ENCODE peak calls at places on chromosomes 3 and 15, in four cellular contexts. K is stimulated activated naive CD8-positive, alpha-beta T cell treated with anti-CD3 and anti-CD28 coated beads, Interleukin-15, amount 100 ng/mL, for 72 hours; W is stimulated activated naive B cell treated with anti-CD40 and anti-IgM and Interleukin-4, amounts not matched to agents 10 μg/mL and 1 μg/mL and 100 μg/mL, for 72 hours; F is T-cell. V is an unnamed sample.

GRCh38 chr15:77646104-77646694 is 13.5 kb upstream of the LINGO1 start:
- ATAC-seq in W (peak), K (no peak), F (no peak), V (no peak)

GRCh38 chr3:100124116-100124767 is 9.9 kb upstream of the FILIP1L start:
- ATAC-seq in K (peak), W (peak), F (no peak), V (peak)

GRCh38 chr3:50390523-50391177 is 31.3 kb upstream of the TMEM115 start:
- ATAC-seq in W (no peak), F (no peak), K (no peak), V (no peak)

GRCh38 chr15:91589360-91589759 is 264.1 kb upstream of the SLCO3A1 start:
- ATAC-seq in F (no peak), K (peak), W (no peak), V (no peak)

GRCh38 chr3:9278498-9278897 is 29.1 kb upstream of the SRGAP3 start:
- ATAC-seq in W (no peak), K (no peak), F (no peak), V (no peak)

GRCh38 chr15:92848464-92848851 is 51.7 kb upstream of the CHD2 start:
- ATAC-seq in F (no peak), W (no peak), K (no peak), V (no peak)

GRCh38 chr3:127478922-127479321 is 111.6 kb downstream of the TPRA1 start:
- ATAC-seq in F (no peak), W (no peak), K (no peak), V (no peak)

GRCh38 chr3:49020335-49021212 is 1.3 kb upstream of the NDUFAF3 start:
- ATAC-seq in W (peak), K (no peak), F (no peak), V (peak)

GRCh38 chr3:66106788-66107187 is 68.1 kb upstream of the MAGI1 start:
- ATAC-seq in K (no peak), F (no peak), W (no peak), V (no peak)

GRCh38 chr3:184662192-184662591 is 49.7 kb downstream of the MAGEF1 start:
- ATAC-seq in F (no peak), K (no peak), W (no peak), V (no peak)

GRCh38 chr15:73709241-73709640 is 25.1 kb downstream of the CD276 start:
- ATAC-seq in W (no peak), F (no peak), K (no peak), V (peak)

GRCh38 chr3:170419301-170420087 is 826 bp downstream of the CLDN11 start:
- ATAC-seq in F (peak), K (no peak), W (peak), V (no peak)

GRCh38 chr15:83094592-83094991 is 12.9 kb upstream of the TM6SF1 start:
- ATAC-seq in W (no peak), F (no peak), K (no peak), V (no peak)

GRCh38 chr3:177618873-177619771 is 421.8 kb upstream of the TBL1XR1 start:
- ATAC-seq in F (no peak), W (no peak), K (no peak), V (no peak)

GRCh38 chr15:33160581-33161165 is 33.8 kb downstream of the FMN1 start:
- ATAC-seq in F (no peak), W (no peak), K (no peak), V (no peak)

GRCh38 chr3:88082854-88083253 is 23.8 kb downstream of the ZNF654 start:
- ATAC-seq in K (no peak), W (no peak), F (no peak), V (no peak)

GRCh38 chr15:39451121-39451698 is 129.7 kb upstream of the THBS1 start:
- ATAC-seq in F (no peak), W (no peak), K (no peak), V (no peak)

GRCh38 chr3:127908202-127908601 is 6.8 kb upstream of the KBTBD12 start:
- ATAC-seq in F (no peak), W (peak), K (no peak), V (no peak)

GRCh38 chr3:4772171-4772804 is 206.9 kb upstream of the BHLHE40 start:
- ATAC-seq in F (no peak), K (no peak), W (no peak), V (no peak)

GRCh38 chr3:46733026-46733800 is 15.5 kb upstream of the PRSS50 start:
- ATAC-seq in F (no peak), W (no peak), K (no peak), V (no peak)

GRCh38 chr3:81965696-81966095 is 204.3 kb upstream of the GBE1 start:
- ATAC-seq in W (no peak), K (no peak), F (no peak), V (no peak)

GRCh38 chr3:79203144-79203519 is 564.7 kb downstream of the ROBO1 start:
- ATAC-seq in W (no peak), K (no peak), F (no peak), V (no peak)

V was measured in stimulated activated memory B cell treated with anti-CD40 and anti-IgM and Interleukin-4, amounts not matched to agents 10 μg/mL and 1 μg/mL and 100 μg/mL, for 72 hours.